ENCODE peak calls at places on chromosome 16, in six cellular contexts. L is hepatocyte, M is OCI-LY7, X is GM23248, Y is PC-9, T is Karpas-422. I is an unnamed sample.

GRCh38 chr16:66740533-66740932 is 10.9 kb downstream of the DYNC1LI2 start:
- DNase-seq in L (peak; percentile 50), M (no peak), X (peak; percentile 73), Y (no peak), T (no peak), I (no peak)

GRCh38 chr16:1640261-1640956 is 28.2 kb downstream of the CRAMP1 start:
- DNase-seq in L (no peak), M (no peak), X (no peak), Y (no peak), T (no peak), I (no peak)

GRCh38 chr16:54938351-54939346 is 8.0 kb downstream of the IRX5 start:
- DNase-seq in L (no peak), M (no peak), X (peak; percentile 73), Y (no peak), T (no peak), I (no peak)

GRCh38 chr16:79943738-79944137 is 343.2 kb upstream of the MAF start:
- DNase-seq in L (no peak), M (no peak), X (peak; percentile 9), Y (no peak), T (no peak), I (no peak)

GRCh38 chr16:20905576-20905975 is 5.0 kb downstream of the LYRM1 start:
- DNase-seq in L (no peak), M (no peak), X (peak; percentile 56), Y (no peak), T (no peak), I (no peak)

GRCh38 chr16:48619547-48619946 is 9.6 kb upstream of the N4BP1 start:
- DNase-seq in L (no peak), M (no peak), X (no peak), Y (no peak), T (no peak), I (no peak)

GRCh38 chr16:4489030-4489429 is 12.8 kb downstream of the HMOX2 start:
- DNase-seq in L (no peak), M (no peak), X (peak; percentile 77), Y (peak; percentile 37), T (no peak), I (no peak)

GRCh38 chr16:88088161-88088581 is 136.9 kb downstream of the BANP start:
- DNase-seq in L (no peak), M (no peak), X (peak; percentile 47), Y (no peak), T (no peak), I (no peak)

GRCh38 chr16:30875881-30876791 is 17.7 kb downstream of the BCL7C start:
- DNase-seq in L (no peak), M (peak; percentile 80), X (peak; percentile 57), Y (peak; percentile 35), T (peak; percentile 86), I (peak; percentile 25)

GRCh38 chr16:85995591-85996461 is 96.9 kb downstream of the IRF8 start:
- DNase-seq in L (peak; percentile 35), M (peak; percentile 69), X (no peak), Y (no peak), T (no peak), I (no peak)

GRCh38 chr16:77943770-77944169 is 78.6 kb upstream of the CLEC3A start:
- DNase-seq in L (no peak), M (no peak), X (no peak), Y (no peak), T (no peak), I (no peak)

GRCh38 chr16:55015181-55015913 is 84.7 kb downstream of the IRX5 start:
- DNase-seq in L (no peak), M (no peak), X (no peak), Y (no peak), T (no peak), I (no peak)

GRCh38 chr16:72939247-72939646 is 108.7 kb downstream of the ZFHX3 start:
- DNase-seq in L (peak; percentile 46), M (no peak), X (peak; percentile 80), Y (no peak), T (no peak), I (no peak)

GRCh38 chr16:1312903-1313302 is 3.5 kb downstream of the UBE2I start:
- DNase-seq in L (no peak), M (no peak), X (no peak), Y (no peak), T (no peak), I (no peak)

GRCh38 chr16:67563708-67564468 is 1.6 kb downstream of the CTCF start:
- DNase-seq in L (peak; percentile 50), M (peak; percentile 68), X (peak; percentile 86), Y (peak; percentile 67), T (peak; percentile 89), I (peak; percentile 81)

GRCh38 chr16:1494711-1495110 is 1.6 kb downstream of the TELO2 start:
- DNase-seq in L (no peak), M (no peak), X (peak; percentile 58), Y (no peak), T (no peak), I (no peak)

GRCh38 chr16:30647274-30647571 is 3.5 kb upstream of the PRR14 start:
- DNase-seq in L (no peak), M (no peak), X (no peak), Y (no peak), T (no peak), I (no peak)

DNA sequence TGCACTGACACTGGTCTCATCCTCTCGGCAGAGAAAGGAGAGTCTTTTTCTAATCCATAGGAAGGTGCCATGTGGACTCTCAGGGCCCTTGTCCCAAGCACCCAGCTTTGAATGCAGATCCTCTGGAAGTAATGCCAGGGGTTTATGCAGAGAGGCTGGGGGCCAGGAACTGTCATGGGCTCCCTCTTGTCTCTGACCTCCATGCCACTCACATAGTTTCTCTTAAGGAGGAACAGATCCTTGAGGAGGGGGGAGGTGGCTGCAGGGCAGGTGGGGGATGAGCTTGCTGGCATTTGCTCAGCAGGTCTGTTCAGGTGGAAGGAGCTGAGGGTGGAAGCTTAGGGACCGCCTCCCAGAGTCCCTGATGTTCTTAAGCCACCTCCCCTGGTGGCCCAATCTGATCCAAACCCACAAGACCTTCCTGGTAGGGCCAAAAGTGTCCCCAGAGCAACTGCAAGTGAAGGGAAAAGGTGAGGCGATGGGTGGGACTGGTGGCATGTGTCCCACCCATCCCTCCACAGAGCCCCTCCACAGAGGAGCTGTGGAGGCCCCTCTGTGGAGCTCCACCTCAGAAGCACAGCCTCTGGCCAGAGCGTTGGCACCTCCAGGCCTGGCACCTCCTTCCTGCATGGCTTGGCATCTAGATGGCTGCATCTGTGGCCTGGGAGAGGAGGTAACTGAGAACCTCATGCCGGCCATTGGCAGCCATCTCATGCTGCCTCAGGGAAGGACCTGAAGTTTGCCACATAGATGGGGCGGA is 9.2 kb downstream of the NECAB2 start:
- DNase-seq in L (no peak), M (no peak), X (no peak), Y (no peak), T (no peak), I (no peak)
- H3K4me1 ChIP-seq in L (no peaks in the 10 kb centered on the region), M (no peaks in the 10 kb centered on the region), X (no peaks in the 10 kb centered on the region), Y (no peaks in the 10 kb centered on the region), T (no peaks in the 10 kb centered on the region), I (no peaks in the 10 kb centered on the region)

GRCh38 chr16:81385031-81385756 is 59.4 kb upstream of the CMIP start:
- DNase-seq in L (no peak), M (no peak), X (no peak), Y (no peak), T (no peak), I (no peak)
- H3K9me2 ChIP-seq in L (no peaks in the 10 kb centered on the region), M (no peaks in the 10 kb centered on the region), X (no peaks in the 10 kb centered on the region), Y (no peaks in the 10 kb centered on the region), T (no peaks in the 10 kb centered on the region), I (no peaks in the 10 kb centered on the region)

DNA sequence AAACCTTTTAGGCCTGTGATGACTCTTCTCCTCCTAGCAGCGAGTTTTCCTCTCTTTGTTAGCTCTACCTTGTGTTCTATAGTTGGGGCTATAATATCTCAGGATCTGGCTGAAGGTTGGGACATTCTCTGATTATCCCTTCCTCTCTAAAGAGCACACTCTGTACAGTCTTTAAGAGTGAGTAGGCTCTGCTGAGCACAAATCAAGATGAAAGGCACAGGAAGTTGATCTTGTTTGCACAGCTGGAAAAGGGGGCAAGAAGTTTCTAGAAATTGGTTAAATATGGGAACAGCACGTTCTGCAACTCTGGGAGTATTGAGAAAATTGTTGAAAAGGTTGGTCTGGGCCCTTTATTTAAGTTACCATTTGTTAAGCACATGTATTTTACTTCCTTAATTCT is 240.9 kb downstream of the CDH11 start:
- DNase-seq in L (no peak), M (no peak), X (no peak), Y (no peak), T (no peak), I (no peak)
- H2AFZ ChIP-seq in L (no peak overlapping the region), M (no peak overlapping the region), X (peak overlapping the region; percentile 34), Y (no peak overlapping the region), T (peak overlapping the region; percentile 23), I (no peak overlapping the region)

GRCh38 chr16:68590201-68590994 is 51.3 kb downstream of the ZFP90 start:
- DNase-seq in L (peak; percentile 81), M (peak; percentile 34), X (peak; percentile 82), Y (peak; percentile 46), T (peak; percentile 83), I (no peak)
- H3K4me1 ChIP-seq in L (no peaks in the 10 kb centered on the region), M (no peaks in the 10 kb centered on the region), X (no peaks in the 10 kb centered on the region), Y (no peaks in the 10 kb centered on the region), T (peaks cover 3% of the 10 kb centered on the region), I (no peaks in the 10 kb centered on the region)

GRCh38 chr16:3143598-3144330 is 8.9 kb downstream of the ZNF213 start:
- DNase-seq in L (peak; percentile 45), M (no peak), X (no peak), Y (peak; percentile 5), T (no peak), I (no peak)

GRCh38 chr16:3143189-3143588 is 8.4 kb downstream of the ZNF213 start:
- DNase-seq in L (no peak), M (no peak), X (no peak), Y (peak; percentile 17), T (no peak), I (no peak)

GRCh38 chr16:3145151-3145550 is 10.3 kb downstream of the ZNF213 start:
- DNase-seq in L (no peak), M (no peak), X (no peak), Y (peak; percentile 6), T (peak; percentile 39), I (no peak)

GRCh38 chr16:3145660-3146059 is 10.8 kb downstream of the ZNF213 start:
- DNase-seq in L (no peak), M (no peak), X (no peak), Y (no peak), T (no peak), I (no peak)

GRCh38 chr16:3144331-3144881 is 9.6 kb downstream of the ZNF213 start:
- DNase-seq in L (no peak), M (no peak), X (no peak), Y (peak; percentile 21), T (no peak), I (no peak)
- H3K9me2 ChIP-seq in L (no peaks in the 10 kb centered on the region), M (no peaks in the 10 kb centered on the region), X (no peaks in the 10 kb centered on the region), Y (no peaks in the 10 kb centered on the region), T (no peaks in the 10 kb centered on the region), I (no peaks in the 10 kb centered on the region)